ENCODE peak calls at places on chromosomes 2 and 18, in seven cellular contexts. One of them, this sample, is unnamed.

GRCh38 chr2:203758841-203759691 is 52.6 kb downstream of the CD28 start:
- DNase-seq in activated T-cell treated with anti-CD3 and anti-CD28 coated beads, Interleukin-2, amount 50 U/mL, for 4 hours: no peak
- DNase-seq in NCI-H1092: no peak
- DNase-seq in heart right ventricle: no peak
- DNase-seq in type B pancreatic cell: no peak
- DNase-seq in lung microvascular endothelial cell: peak; percentile 26
- DNase-seq in CD8-positive, alpha-beta memory T cell: no peak
- DNase-seq in this sample: no peak

GRCh38 chr2:199916980-199917379 is 5.9 kb downstream of the C2orf69 start:
- DNase-seq in activated T-cell treated with anti-CD3 and anti-CD28 coated beads, Interleukin-2, amount 50 U/mL, for 4 hours: no peak
- DNase-seq in NCI-H1092: no peak
- DNase-seq in heart right ventricle: no peak
- DNase-seq in type B pancreatic cell: no peak
- DNase-seq in lung microvascular endothelial cell: no peak
- DNase-seq in CD8-positive, alpha-beta memory T cell: no peak
- DNase-seq in this sample: no peak

GRCh38 chr2:144607899-144608477 is 88.1 kb upstream of the ZEB2 start:
- DNase-seq in activated T-cell treated with anti-CD3 and anti-CD28 coated beads, Interleukin-2, amount 50 U/mL, for 4 hours: no peak
- DNase-seq in NCI-H1092: no peak
- DNase-seq in heart right ventricle: peak; percentile 25
- DNase-seq in type B pancreatic cell: no peak
- DNase-seq in lung microvascular endothelial cell: no peak
- DNase-seq in CD8-positive, alpha-beta memory T cell: no peak
- DNase-seq in this sample: no peak

GRCh38 chr18:46756559-46757201 is at the start of gene ST8SIA5:
- DNase-seq in activated T-cell treated with anti-CD3 and anti-CD28 coated beads, Interleukin-2, amount 50 U/mL, for 4 hours: no peak
- DNase-seq in NCI-H1092: peak; percentile 74
- DNase-seq in heart right ventricle: peak; percentile 31
- DNase-seq in type B pancreatic cell: no peak
- DNase-seq in lung microvascular endothelial cell: no peak
- DNase-seq in CD8-positive, alpha-beta memory T cell: no peak
- DNase-seq in this sample: no peak

GRCh38 chr2:212940816-212941215 is 210.6 kb downstream of the IKZF2 start:
- DNase-seq in activated T-cell treated with anti-CD3 and anti-CD28 coated beads, Interleukin-2, amount 50 U/mL, for 4 hours: no peak
- DNase-seq in NCI-H1092: peak; percentile 83
- DNase-seq in heart right ventricle: peak; percentile 38
- DNase-seq in type B pancreatic cell: no peak
- DNase-seq in lung microvascular endothelial cell: peak; percentile 3
- DNase-seq in CD8-positive, alpha-beta memory T cell: no peak
- DNase-seq in this sample: no peak

GRCh38 chr2:3349211-3349693 is 28.4 kb downstream of the EIPR1 start:
- DNase-seq in activated T-cell treated with anti-CD3 and anti-CD28 coated beads, Interleukin-2, amount 50 U/mL, for 4 hours: no peak
- DNase-seq in NCI-H1092: peak; percentile 46
- DNase-seq in heart right ventricle: no peak
- DNase-seq in type B pancreatic cell: no peak
- DNase-seq in lung microvascular endothelial cell: no peak
- DNase-seq in CD8-positive, alpha-beta memory T cell: no peak
- DNase-seq in this sample: no peak

GRCh38 chr2:239581352-239581901 is 180.6 kb upstream of the HDAC4 start:
- DNase-seq in activated T-cell treated with anti-CD3 and anti-CD28 coated beads, Interleukin-2, amount 50 U/mL, for 4 hours: no peak
- DNase-seq in NCI-H1092: no peak
- DNase-seq in heart right ventricle: no peak
- DNase-seq in type B pancreatic cell: no peak
- DNase-seq in lung microvascular endothelial cell: no peak
- DNase-seq in CD8-positive, alpha-beta memory T cell: peak; percentile 35
- DNase-seq in this sample: no peak

GRCh38 chr18:22238036-22238435 is 68.6 kb downstream of the GATA6 start:
- DNase-seq in activated T-cell treated with anti-CD3 and anti-CD28 coated beads, Interleukin-2, amount 50 U/mL, for 4 hours: no peak
- DNase-seq in NCI-H1092: no peak
- DNase-seq in heart right ventricle: no peak
- DNase-seq in type B pancreatic cell: no peak
- DNase-seq in lung microvascular endothelial cell: no peak
- DNase-seq in CD8-positive, alpha-beta memory T cell: peak; percentile 60
- DNase-seq in this sample: no peak

GRCh38 chr2:5453648-5454390 is 238.4 kb upstream of the SOX11 start:
- DNase-seq in activated T-cell treated with anti-CD3 and anti-CD28 coated beads, Interleukin-2, amount 50 U/mL, for 4 hours: no peak
- DNase-seq in NCI-H1092: no peak
- DNase-seq in heart right ventricle: no peak
- DNase-seq in type B pancreatic cell: no peak
- DNase-seq in lung microvascular endothelial cell: no peak
- DNase-seq in CD8-positive, alpha-beta memory T cell: no peak
- DNase-seq in this sample: no peak

GRCh38 chr2:156474316-156474715 is 38.1 kb downstream of the GPD2 start:
- DNase-seq in activated T-cell treated with anti-CD3 and anti-CD28 coated beads, Interleukin-2, amount 50 U/mL, for 4 hours: no peak
- DNase-seq in NCI-H1092: no peak
- DNase-seq in heart right ventricle: no peak
- DNase-seq in type B pancreatic cell: no peak
- DNase-seq in lung microvascular endothelial cell: no peak
- DNase-seq in CD8-positive, alpha-beta memory T cell: no peak
- DNase-seq in this sample: no peak

GRCh38 chr2:172087780-172088244 is 2.5 kb downstream of the DLX1 start:
- DNase-seq in activated T-cell treated with anti-CD3 and anti-CD28 coated beads, Interleukin-2, amount 50 U/mL, for 4 hours: no peak
- DNase-seq in NCI-H1092: no peak
- DNase-seq in heart right ventricle: no peak
- DNase-seq in type B pancreatic cell: no peak
- DNase-seq in lung microvascular endothelial cell: no peak
- DNase-seq in CD8-positive, alpha-beta memory T cell: no peak
- DNase-seq in this sample: no peak

GRCh38 chr2:97950329-97951154 is 45.2 kb downstream of the TMEM131 start:
- DNase-seq in activated T-cell treated with anti-CD3 and anti-CD28 coated beads, Interleukin-2, amount 50 U/mL, for 4 hours: no peak
- DNase-seq in NCI-H1092: no peak
- DNase-seq in heart right ventricle: no peak
- DNase-seq in type B pancreatic cell: no peak
- DNase-seq in lung microvascular endothelial cell: peak; percentile 7
- DNase-seq in CD8-positive, alpha-beta memory T cell: no peak
- DNase-seq in this sample: no peak

GRCh38 chr18:3223356-3223755 is 3.6 kb upstream of the MYOM1 start:
- DNase-seq in activated T-cell treated with anti-CD3 and anti-CD28 coated beads, Interleukin-2, amount 50 U/mL, for 4 hours: no peak
- DNase-seq in NCI-H1092: no peak
- DNase-seq in heart right ventricle: no peak
- DNase-seq in type B pancreatic cell: no peak
- DNase-seq in lung microvascular endothelial cell: no peak
- DNase-seq in CD8-positive, alpha-beta memory T cell: no peak
- DNase-seq in this sample: no peak

GRCh38 chr2:168884990-168885389 is 5.2 kb downstream of the SPC25 start:
- DNase-seq in activated T-cell treated with anti-CD3 and anti-CD28 coated beads, Interleukin-2, amount 50 U/mL, for 4 hours: no peak
- DNase-seq in NCI-H1092: no peak
- DNase-seq in heart right ventricle: no peak
- DNase-seq in type B pancreatic cell: no peak
- DNase-seq in lung microvascular endothelial cell: no peak
- DNase-seq in CD8-positive, alpha-beta memory T cell: no peak
- DNase-seq in this sample: no peak

GRCh38 chr2:26537826-26538475 is 60.0 kb upstream of the OTOF start:
- DNase-seq in activated T-cell treated with anti-CD3 and anti-CD28 coated beads, Interleukin-2, amount 50 U/mL, for 4 hours: no peak
- DNase-seq in NCI-H1092: no peak
- DNase-seq in heart right ventricle: no peak
- DNase-seq in type B pancreatic cell: no peak
- DNase-seq in lung microvascular endothelial cell: no peak
- DNase-seq in CD8-positive, alpha-beta memory T cell: no peak
- DNase-seq in this sample: no peak

GRCh38 chr2:227079726-227080125 is 84.3 kb downstream of the COL4A4 start:
- DNase-seq in activated T-cell treated with anti-CD3 and anti-CD28 coated beads, Interleukin-2, amount 50 U/mL, for 4 hours: no peak
- DNase-seq in NCI-H1092: no peak
- DNase-seq in heart right ventricle: no peak
- DNase-seq in type B pancreatic cell: no peak
- DNase-seq in lung microvascular endothelial cell: no peak
- DNase-seq in CD8-positive, alpha-beta memory T cell: no peak
- DNase-seq in this sample: no peak

GRCh38 chr18:24189007-24189528 is 50.2 kb downstream of the CABYR start:
- DNase-seq in activated T-cell treated with anti-CD3 and anti-CD28 coated beads, Interleukin-2, amount 50 U/mL, for 4 hours: no peak
- DNase-seq in NCI-H1092: no peak
- DNase-seq in heart right ventricle: no peak
- DNase-seq in type B pancreatic cell: no peak
- DNase-seq in lung microvascular endothelial cell: no peak
- DNase-seq in CD8-positive, alpha-beta memory T cell: no peak
- DNase-seq in this sample: no peak

GRCh38 chr2:194166818-194167217 is 1490.2 kb upstream of the SLC39A10 start:
- DNase-seq in activated T-cell treated with anti-CD3 and anti-CD28 coated beads, Interleukin-2, amount 50 U/mL, for 4 hours: no peak
- DNase-seq in NCI-H1092: peak; percentile 1
- DNase-seq in heart right ventricle: no peak
- DNase-seq in type B pancreatic cell: no peak
- DNase-seq in lung microvascular endothelial cell: peak; percentile 3
- DNase-seq in CD8-positive, alpha-beta memory T cell: no peak
- DNase-seq in this sample: peak; percentile 3

GRCh38 chr2:12738112-12738485 is 21.4 kb downstream of the TRIB2 start:
- DNase-seq in activated T-cell treated with anti-CD3 and anti-CD28 coated beads, Interleukin-2, amount 50 U/mL, for 4 hours: no peak
- DNase-seq in NCI-H1092: no peak
- DNase-seq in heart right ventricle: no peak
- DNase-seq in type B pancreatic cell: no peak
- DNase-seq in lung microvascular endothelial cell: peak; percentile 95
- DNase-seq in CD8-positive, alpha-beta memory T cell: no peak
- DNase-seq in this sample: no peak

GRCh38 chr2:197137826-197138480 is 172.6 kb downstream of the ANKRD44 start:
- DNase-seq in activated T-cell treated with anti-CD3 and anti-CD28 coated beads, Interleukin-2, amount 50 U/mL, for 4 hours: no peak
- DNase-seq in NCI-H1092: no peak
- DNase-seq in heart right ventricle: no peak
- DNase-seq in type B pancreatic cell: no peak
- DNase-seq in lung microvascular endothelial cell: peak; percentile 69
- DNase-seq in CD8-positive, alpha-beta memory T cell: no peak
- DNase-seq in this sample: no peak

GRCh38 chr2:222561817-222562424 is 94.0 kb downstream of the FARSB start:
- DNase-seq in activated T-cell treated with anti-CD3 and anti-CD28 coated beads, Interleukin-2, amount 50 U/mL, for 4 hours: no peak
- DNase-seq in NCI-H1092: peak; percentile 53
- DNase-seq in heart right ventricle: peak; percentile 52
- DNase-seq in type B pancreatic cell: no peak
- DNase-seq in lung microvascular endothelial cell: peak; percentile 71
- DNase-seq in CD8-positive, alpha-beta memory T cell: no peak
- DNase-seq in this sample: peak; percentile 61

This sample was measured in glomerular endothelial cell.